ENCODE peak calls at places on chromosomes 12 and 14, in eight cellular contexts. I, M, L, S, H, K, V and Q are unnamed samples.

GRCh38 chr12:113867258-113867657 is 98.9 kb downstream of the RBM19 start:
- DNase-seq in I (no peak), M (no peak), L (no peak), S (no peak), H (no peak), K (peak; percentile 34), V (peak; percentile 68), Q (no peak)

GRCh38 chr12:5716991-5717390 is 228.1 kb downstream of the ANO2 start:
- DNase-seq in I (no peak), M (no peak), L (no peak), S (no peak), H (no peak), K (no peak), V (no peak), Q (no peak)

GRCh38 chr12:15899282-15899870 is 11.8 kb upstream of the DERA start:
- DNase-seq in I (no peak), M (peak; percentile 46), L (no peak), S (no peak), H (no peak), K (peak; percentile 54), V (peak; percentile 50), Q (no peak)

GRCh38 chr14:49691031-49691430 is 1.9 kb upstream of the KLHDC1 start:
- DNase-seq in I (no peak), M (no peak), L (no peak), S (no peak), H (no peak), K (no peak), V (peak; percentile 17), Q (no peak)

GRCh38 chr12:64066776-64067175 is 155.3 kb downstream of the KICS2 start:
- DNase-seq in I (no peak), M (no peak), L (no peak), S (no peak), H (no peak), K (no peak), V (no peak), Q (no peak)

GRCh38 chr12:92446082-92446460 is 256.7 kb upstream of the PLEKHG7 start:
- DNase-seq in I (no peak), M (no peak), L (no peak), S (no peak), H (peak; percentile 73), K (no peak), V (no peak), Q (no peak)

GRCh38 chr14:54455363-54455762 is 14.2 kb upstream of the CNIH1 start:
- DNase-seq in I (no peak), M (no peak), L (no peak), S (no peak), H (no peak), K (no peak), V (no peak), Q (no peak)

GRCh38 chr12:56517854-56518253 is 3.8 kb upstream of the RBMS2 start:
- DNase-seq in I (no peak), M (no peak), L (no peak), S (no peak), H (peak; percentile 80), K (no peak), V (no peak), Q (peak; percentile 87)

GRCh38 chr12:12533238-12533829 is 29.3 kb downstream of the DUSP16 start:
- DNase-seq in I (peak; percentile 73), M (no peak), L (peak; percentile 69), S (no peak), H (peak; percentile 41), K (no peak), V (peak; percentile 24), Q (no peak)

GRCh38 chr14:34035934-34036250 is 85.0 kb upstream of the EGLN3 start:
- DNase-seq in I (no peak), M (no peak), L (no peak), S (no peak), H (no peak), K (no peak), V (no peak), Q (no peak)

GRCh38 chr12:95848575-95849388 is 10.0 kb upstream of the SNRPF start:
- DNase-seq in I (peak; percentile 34), M (peak; percentile 22), L (no peak), S (no peak), H (peak; percentile 23), K (peak; percentile 37), V (peak; percentile 56), Q (no peak)

GRCh38 chr14:56720703-56721426 is 89.4 kb downstream of the OTX2 start:
- DNase-seq in I (no peak), M (no peak), L (no peak), S (no peak), H (no peak), K (no peak), V (no peak), Q (no peak)

GRCh38 chr14:38868415-38869290 is 234.4 kb downstream of the SEC23A start:
- DNase-seq in I (peak; percentile 16), M (no peak), L (no peak), S (no peak), H (no peak), K (no peak), V (no peak), Q (no peak)

GRCh38 chr12:122681814-122682213 is 21.3 kb downstream of the HCAR2 start:
- DNase-seq in I (no peak), M (no peak), L (no peak), S (no peak), H (peak; percentile 30), K (peak; percentile 70), V (no peak), Q (no peak)

GRCh38 chr12:709631-710030 is 42.7 kb upstream of the WNK1 start:
- DNase-seq in I (no peak), M (no peak), L (no peak), S (no peak), H (no peak), K (no peak), V (no peak), Q (no peak)

GRCh38 chr14:103123634-103124500 is 606 bp downstream of the TNFAIP2 start:
- DNase-seq in I (no peak), M (no peak), L (peak; percentile 78), S (peak; percentile 72), H (no peak), K (peak; percentile 56), V (peak; percentile 70), Q (no peak)

GRCh38 chr14:103121161-103121845 is 2.0 kb upstream of the TNFAIP2 start:
- DNase-seq in I (no peak), M (no peak), L (peak; percentile 83), S (peak; percentile 79), H (no peak), K (peak; percentile 65), V (no peak), Q (no peak)

GRCh38 chr14:103123128-103123633 is at the start of gene TNFAIP2:
- DNase-seq in I (no peak), M (no peak), L (peak; percentile 83), S (no peak), H (no peak), K (peak; percentile 63), V (peak; percentile 85), Q (no peak)

GRCh38 chr14:103122578-103123127 is 608 bp upstream of the TNFAIP2 start:
- DNase-seq in I (no peak), M (no peak), L (no peak), S (no peak), H (no peak), K (no peak), V (no peak), Q (no peak)

DNA sequence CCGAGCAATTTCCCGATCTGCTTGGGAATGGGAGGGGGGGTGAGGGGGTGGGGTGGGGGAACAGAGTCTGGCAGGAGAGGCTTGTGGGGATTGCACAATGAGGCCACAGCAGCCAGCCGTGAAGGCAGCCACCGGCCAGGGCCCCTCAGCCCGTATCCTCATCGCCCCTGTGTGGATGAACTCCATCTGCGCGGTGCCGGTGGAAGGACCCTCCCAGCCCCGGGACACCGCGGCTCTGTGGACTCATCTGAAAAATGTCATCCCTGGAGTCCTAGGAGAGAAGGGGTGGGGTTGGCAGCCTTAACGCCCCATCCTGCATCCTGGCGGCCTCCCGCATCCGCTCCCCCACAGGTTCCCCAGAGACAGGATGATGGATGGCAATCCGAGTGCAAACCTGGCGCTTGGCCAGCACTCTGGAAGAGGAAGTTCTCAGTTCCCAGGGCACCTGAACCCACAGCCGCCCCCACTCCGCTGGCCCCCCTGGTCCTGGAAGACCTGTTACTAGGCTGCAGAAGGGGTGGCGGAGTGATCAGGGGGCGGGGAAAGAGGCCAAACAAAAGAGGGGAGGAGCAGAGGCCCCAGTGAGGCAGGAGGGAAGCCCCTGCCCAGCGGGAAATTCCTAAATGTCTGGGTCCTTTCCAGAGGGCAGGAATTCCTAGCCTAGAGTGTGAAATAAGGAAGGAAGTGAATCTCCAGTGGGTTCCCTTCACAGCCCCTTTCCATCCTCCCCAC is 1.2 kb upstream of the TNFAIP2 start:
- DNase-seq in I (peak; percentile 87), M (no peak), L (peak; percentile 93), S (peak; percentile 85), H (no peak), K (peak; percentile 82), V (peak; percentile 74), Q (peak; percentile 98)
- H3K4me3 ChIP-seq in I (no peak overlapping the region), M (no peak overlapping the region), L (peak overlapping the region; percentile 77), S (peak overlapping the region; percentile 51), H (no peak overlapping the region), K (no peak overlapping the region), V (peak overlapping the region; percentile 55), Q (no peak overlapping the region)

GRCh38 chr14:35776823-35777222 is 32.3 kb downstream of the RALGAPA1 start:
- DNase-seq in I (no peak), M (no peak), L (no peak), S (no peak), H (no peak), K (no peak), V (no peak), Q (no peak)
- H3K4me1 ChIP-seq in I (no peaks in the 10 kb centered on the region), M (no peaks in the 10 kb centered on the region), L (no peaks in the 10 kb centered on the region), S (no peaks in the 10 kb centered on the region), H (no peaks in the 10 kb centered on the region), K (no peaks in the 10 kb centered on the region), V (no peaks in the 10 kb centered on the region), Q (no peaks in the 10 kb centered on the region)

GRCh38 chr14:75457024-75457390 is 29.2 kb downstream of the JDP2 start:
- DNase-seq in I (no peak), M (no peak), L (no peak), S (no peak), H (no peak), K (no peak), V (no peak), Q (no peak)

GRCh38 chr14:75459099-75459741 is 31.4 kb downstream of the JDP2 start:
- DNase-seq in I (peak; percentile 91), M (no peak), L (peak; percentile 69), S (no peak), H (no peak), K (no peak), V (peak; percentile 40), Q (no peak)

GRCh38 chr14:75458305-75458704 is 30.5 kb downstream of the JDP2 start:
- DNase-seq in I (no peak), M (no peak), L (no peak), S (no peak), H (no peak), K (no peak), V (no peak), Q (no peak)

GRCh38 chr14:75456069-75457023 is 28.5 kb downstream of the JDP2 start:
- DNase-seq in I (no peak), M (no peak), L (peak; percentile 65), S (no peak), H (no peak), K (no peak), V (no peak), Q (no peak)

GRCh38 chr14:75457648-75458165 is 29.9 kb downstream of the JDP2 start:
- DNase-seq in I (no peak), M (no peak), L (no peak), S (no peak), H (no peak), K (no peak), V (peak; percentile 44), Q (no peak)
- H3K27ac ChIP-seq in I (peak overlapping the region; percentile 92), M (no peak overlapping the region), L (no peak overlapping the region), S (no peak overlapping the region), H (no peak overlapping the region), K (no peak overlapping the region), V (peak overlapping the region; percentile 55), Q (no peak overlapping the region)

GRCh38 chr12:75978677-75979076 is 52.9 kb downstream of the PHLDA1 start:
- DNase-seq in I (no peak), M (no peak), L (no peak), S (no peak), H (no peak), K (no peak), V (no peak), Q (no peak)
- H3K4me3 ChIP-seq in I (no peak overlapping the region), M (no peak overlapping the region), L (no peak overlapping the region), S (no peak overlapping the region), H (no peak overlapping the region), K (no peak overlapping the region), V (no peak overlapping the region), Q (no peak overlapping the region)